ENCODE peak calls at places on chromosomes 2 and 18, in eight cellular contexts. U is effector memory CD4-positive, alpha-beta T cell; P is heart right ventricle; Y is tibial artery; T is prostate gland; O is GM23338; E is cardiac muscle cell; W is uterus. I is an unnamed sample. For H3K36me3, the result is how much of the 10 kb centered on the place peaks cover.

GRCh38 chr2:29662841-29663240 is 258.5 kb downstream of the ALK start:
- DNase-seq in W (no peak), P (no peak), U (no peak), E (no peak), T (no peak), O (no peak), Y (no peak), I (no peak)

GRCh38 chr2:165293439-165294420 is 54.5 kb downstream of the SCN2A start:
- DNase-seq in T (peak), P (peak), O (peak), Y (no peak), U (no peak), E (peak), W (peak), I (no peak)

GRCh38 chr2:106566050-106566449 is 78.9 kb downstream of the CD8B2 start:
- DNase-seq in W (peak), E (no peak), O (no peak), U (no peak), Y (no peak), T (no peak), P (peak), I (peak)

GRCh38 chr2:195573314-195573713 is 83.7 kb upstream of the SLC39A10 start:
- DNase-seq in P (no peak), W (no peak), Y (no peak), O (no peak), U (no peak), E (no peak), T (no peak), I (no peak)

GRCh38 chr18:55539240-55539639 is 48.8 kb downstream of the TCF4 start:
- DNase-seq in E (no peak), U (no peak), Y (no peak), O (no peak), W (no peak), P (no peak), T (no peak), I (no peak)

GRCh38 chr2:27378096-27378808 is 2.3 kb downstream of the ZNF513 start:
- DNase-seq in Y (no peak), T (no peak), W (no peak), O (peak), U (no peak), P (no peak), E (peak), I (no peak)

GRCh38 chr2:66982766-66983165 is 414.4 kb upstream of the ETAA1 start:
- DNase-seq in T (no peak), E (peak), U (no peak), P (no peak), O (no peak), Y (no peak), W (no peak), I (no peak)

GRCh38 chr2:85799215-85799956 is 45.6 kb downstream of the ATOH8 start:
- DNase-seq in U (no peak), P (no peak), E (no peak), W (no peak), O (no peak), Y (no peak), T (no peak), I (no peak)

GRCh38 chr18:58048243-58048642 is 4.2 kb downstream of the NEDD4L start:
- DNase-seq in U (no peak), T (no peak), W (no peak), O (no peak), P (no peak), E (no peak), Y (no peak), I (no peak)

GRCh38 chr2:134623796-134624195 is 95.0 kb downstream of the TMEM163 start:
- DNase-seq in W (no peak), E (no peak), T (no peak), Y (no peak), O (no peak), P (no peak), U (no peak), I (no peak)

GRCh38 chr2:199932312-199932855 is 21.3 kb downstream of the C2orf69 start:
- DNase-seq in P (no peak), T (no peak), U (no peak), Y (no peak), O (no peak), W (no peak), E (peak), I (no peak)

GRCh38 chr2:207767461-207768167 is 2.1 kb downstream of the FZD5 start:
- DNase-seq in O (peak), T (peak), W (peak), Y (peak), P (no peak), E (peak), U (no peak), I (peak)

GRCh38 chr2:111118455-111119003 is 2.2 kb upstream of the BCL2L11 start:
- DNase-seq in U (no peak), Y (no peak), E (no peak), P (peak), T (no peak), O (peak), W (peak), I (no peak)

GRCh38 chr2:64767670-64768425 is 114.1 kb upstream of the SERTAD2 start:
- DNase-seq in Y (peak), O (peak), P (peak), W (peak), T (peak), U (peak), E (peak), I (peak)

GRCh38 chr18:27887711-27888495 is 289.0 kb downstream of the CDH2 start:
- DNase-seq in Y (no peak), E (no peak), P (no peak), U (no peak), W (no peak), O (no peak), T (no peak), I (no peak)

GRCh38 chr2:145635706-145636427 is 1115.9 kb upstream of the ZEB2 start:
- DNase-seq in E (no peak), O (no peak), Y (no peak), T (no peak), W (no peak), U (no peak), P (no peak), I (no peak)

GRCh38 chr2:2942225-2942624 is 435.4 kb downstream of the EIPR1 start:
- DNase-seq in T (no peak), O (no peak), U (no peak), W (no peak), E (no peak), P (no peak), Y (no peak), I (no peak)

GRCh38 chr2:26978061-26978596 is 7.7 kb downstream of the MAPRE3 start:
- DNase-seq in U (no peak), P (no peak), E (no peak), W (no peak), T (peak), Y (no peak), O (no peak), I (no peak)

GRCh38 chr2:171706152-171706803 is 19.0 kb downstream of the DYNC1I2 start:
- DNase-seq in Y (no peak), U (no peak), P (no peak), O (no peak), E (peak), W (no peak), T (no peak), I (no peak)

GRCh38 chr18:10213526-10213925 is 240.9 kb upstream of the APCDD1 start:
- DNase-seq in E (peak), W (no peak), T (no peak), U (no peak), Y (no peak), P (no peak), O (no peak), I (no peak)

DNA sequence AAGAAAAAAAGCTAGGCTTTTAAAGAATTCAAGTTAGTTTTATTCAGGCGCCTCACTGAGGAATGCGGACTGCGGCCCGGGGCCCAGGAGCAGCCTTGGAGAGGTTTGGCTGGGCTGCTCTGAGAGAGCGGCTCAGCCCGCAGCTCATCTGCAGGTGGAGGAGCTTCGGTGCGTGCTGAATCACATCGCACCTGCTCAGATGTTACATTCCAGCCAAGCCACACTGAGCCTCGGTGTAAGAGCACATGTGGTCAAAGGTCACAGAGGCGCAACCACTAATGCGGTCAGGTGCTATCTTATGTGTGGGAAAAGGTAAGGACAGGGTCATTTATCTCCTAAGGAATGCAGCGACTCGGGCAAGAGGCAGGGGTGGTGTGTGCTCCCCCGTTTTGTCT is 17.1 kb upstream of the CNDP1 start:
- DNase-seq in P (no peak), T (no peak), W (no peak), U (no peak), O (no peak), Y (peak), E (no peak), I (no peak)
- H3K27ac ChIP-seq in P (no peak), T (no peak), W (no peak), U (no peak), O (no peak), Y (no peak), E (no peak), I (no peak)

GRCh38 chr2:44335806-44336538 is 25.3 kb downstream of the PREPL start:
- DNase-seq in O (no peak), P (no peak), U (no peak), T (no peak), Y (no peak), E (peak), W (no peak), I (no peak)
- H3K36me3 ChIP-seq in O (under half), P (half or more), U (under half), T (under half), Y (half or more), E (under half), W (under half), I (under half)

GRCh38 chr2:189178007-189178406 is 1.6 kb downstream of the COL5A2 start:
- DNase-seq in Y (no peak), E (peak), T (no peak), W (no peak), P (no peak), O (no peak), U (no peak), I (no peak)
- H3K27ac ChIP-seq in Y (peak), E (no peak), T (no peak), W (peak), P (peak), O (no peak), U (no peak), I (no peak)

GRCh38 chr2:127733816-127734537 is 32.7 kb downstream of the SFT2D3 start:
- DNase-seq in O (no peak), W (no peak), Y (no peak), U (no peak), E (peak), P (no peak), T (no peak), I (no peak)
- H3K36me3 ChIP-seq in O (under half), W (under half), Y (under half), U (under half), E (under half), P (under half), T (under half), I (under half)

DNA sequence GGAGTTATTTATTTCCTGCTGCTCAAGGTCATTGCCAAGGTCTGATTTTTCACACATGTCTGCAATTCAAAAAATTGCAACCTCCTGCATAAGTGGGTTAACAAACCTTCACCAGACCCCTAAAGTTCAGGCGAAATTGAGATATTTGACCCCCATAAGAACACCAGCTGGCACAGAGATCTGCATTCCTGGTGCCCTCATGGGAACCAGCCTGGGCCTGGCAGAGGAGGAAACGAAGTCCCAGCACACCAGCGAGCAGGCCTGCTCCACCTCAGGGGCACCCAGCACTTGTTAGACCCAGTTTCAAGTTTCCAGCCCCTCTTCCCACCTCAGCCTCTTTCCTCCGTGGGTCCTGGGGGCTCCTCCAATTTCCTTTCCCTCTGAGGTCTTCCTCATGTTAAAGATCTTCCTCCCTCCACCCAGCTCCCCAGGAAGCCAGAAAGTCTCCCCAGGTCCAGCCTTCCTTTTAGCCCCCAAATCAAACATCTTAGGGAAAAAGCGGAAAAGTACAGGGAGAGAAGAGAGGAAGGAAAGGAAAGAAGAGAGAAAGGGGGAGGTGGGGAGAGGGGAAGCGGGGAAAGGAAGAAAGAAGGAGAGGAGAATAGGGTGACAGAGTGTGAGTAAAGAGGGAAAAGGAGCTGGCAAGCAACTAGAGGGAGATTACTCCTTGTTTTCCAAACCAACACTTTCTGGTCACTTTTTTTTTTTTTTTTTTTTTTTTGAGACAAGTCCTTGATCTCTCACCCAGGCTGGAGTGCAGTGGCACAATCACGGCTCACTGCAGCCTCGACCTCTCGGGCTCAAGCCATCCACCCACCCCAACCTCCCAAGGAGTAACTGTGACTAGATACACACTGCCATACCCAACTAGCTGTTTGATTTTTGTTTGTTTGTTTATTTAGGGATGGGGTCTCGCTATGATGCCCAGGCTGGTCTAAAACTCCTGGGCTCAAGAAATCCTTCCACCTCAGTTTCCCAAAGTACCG is 3.9 kb upstream of the C2orf72 start:
- DNase-seq in O (no peak), P (no peak), U (no peak), Y (no peak), W (no peak), E (no peak), T (no peak), I (no peak)
- H3K27ac ChIP-seq in O (no peak), P (no peak), U (no peak), Y (no peak), W (no peak), E (no peak), T (no peak), I (no peak)

DNA sequence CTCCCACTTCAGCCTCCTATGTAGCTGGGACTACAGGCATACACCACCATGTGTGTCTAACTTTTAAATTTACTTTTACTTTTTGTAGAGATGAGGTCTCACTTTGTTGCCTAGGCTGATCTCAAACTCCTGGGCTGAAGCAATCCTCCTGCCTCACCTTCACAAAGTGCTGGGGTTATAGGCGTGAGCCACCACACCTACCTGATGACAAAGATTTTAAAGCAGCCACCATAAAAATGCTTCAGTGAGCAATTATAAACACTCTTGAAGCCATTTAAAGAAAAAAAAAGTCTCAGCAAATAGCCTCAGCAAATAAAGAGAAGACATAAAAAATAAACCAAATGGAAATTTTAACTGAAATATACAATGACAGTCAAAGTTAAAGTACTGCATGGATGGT is 35.6 kb downstream of the MRPS5 start:
- DNase-seq in T (no peak), W (no peak), Y (no peak), O (no peak), P (no peak), E (no peak), U (no peak), I (no peak)
- H3K36me3 ChIP-seq in T (under half), W (under half), Y (half or more), O (under half), P (half or more), E (under half), U (under half), I (under half)

GRCh38 chr2:190679391-190679790 is 30.5 kb downstream of the NAB1 start:
- DNase-seq in T (no peak), U (no peak), W (no peak), O (no peak), P (no peak), Y (no peak), E (no peak), I (no peak)
- H3K27ac ChIP-seq in T (no peak), U (no peak), W (no peak), O (no peak), P (no peak), Y (no peak), E (no peak), I (no peak)

GRCh38 chr2:241755166-241755565 is 20.7 kb downstream of the D2HGDH start:
- DNase-seq in Y (no peak), P (no peak), T (no peak), E (no peak), O (no peak), U (no peak), W (no peak), I (no peak)

GRCh38 chr2:241754042-241754441 is 19.6 kb downstream of the D2HGDH start:
- DNase-seq in E (no peak), P (no peak), Y (no peak), W (no peak), T (no peak), U (no peak), O (no peak), I (no peak)

GRCh38 chr2:241752689-241753276 is 18.4 kb downstream of the D2HGDH start:
- DNase-seq in W (no peak), T (no peak), U (no peak), P (no peak), E (no peak), Y (no peak), O (no peak), I (no peak)

GRCh38 chr2:241752253-241752652 is 17.8 kb downstream of the D2HGDH start:
- DNase-seq in W (no peak), T (no peak), U (no peak), P (no peak), O (no peak), E (no peak), Y (no peak), I (no peak)

GRCh38 chr2:241753493-241753892 is 19.1 kb downstream of the D2HGDH start:
- DNase-seq in Y (no peak), P (no peak), T (no peak), E (no peak), O (no peak), W (no peak), U (no peak), I (no peak)
- H3K36me3 ChIP-seq in Y (half or more), P (under half), T (under half), E (under half), O (under half), W (under half), U (under half), I (under half)